ENCODE peak calls at places on chromosomes 2 and 18, in five cellular contexts. C, Z, J, F and D are unnamed samples.

GRCh38 chr2:207530160-207531023 is 630 bp downstream of the CREB1 start:
- DNase-seq in F (peak), C (peak), Z (peak), J (peak), D (peak)

GRCh38 chr2:181589779-181590178 is 67.1 kb downstream of the CERKL start:
- DNase-seq in F (no peak), Z (no peak), C (no peak), J (no peak), D (no peak)

GRCh38 chr2:203730076-203730729 is 23.8 kb downstream of the CD28 start:
- DNase-seq in Z (no peak), F (no peak), C (no peak), J (no peak), D (no peak)

GRCh38 chr2:240429872-240430491 is 5.5 kb upstream of the GPC1 start:
- DNase-seq in J (no peak), Z (peak), F (no peak), C (no peak), D (no peak)

GRCh38 chr2:26757873-26758789 is 6.0 kb upstream of the SLC35F6 start:
- DNase-seq in C (no peak), Z (peak), F (peak), J (no peak), D (no peak)

GRCh38 chr2:121699421-121700328 is 37.0 kb downstream of the NIFK start:
- DNase-seq in J (no peak), C (no peak), F (peak), Z (no peak), D (no peak)

GRCh38 chr18:10023853-10024638 is 110.2 kb downstream of the VAPA start:
- DNase-seq in F (peak), Z (no peak), J (no peak), C (no peak), D (no peak)

GRCh38 chr2:72713857-72714256 is 112.0 kb downstream of the EXOC6B start:
- DNase-seq in J (no peak), C (no peak), F (peak), Z (no peak), D (no peak)

GRCh38 chr2:38467768-38468463 is 90.8 kb upstream of the ATL2 start:
- DNase-seq in Z (no peak), F (peak), C (no peak), J (no peak), D (no peak)

GRCh38 chr2:110149330-110150220 is 34.0 kb upstream of the MALL start:
- DNase-seq in F (peak), C (no peak), J (no peak), Z (no peak), D (no peak)

GRCh38 chr18:27977009-27977408 is 199.9 kb downstream of the CDH2 start:
- DNase-seq in C (no peak), F (no peak), Z (no peak), J (no peak), D (no peak)

GRCh38 chr2:231706731-231707624 is 1.3 kb upstream of the PTMA start:
- DNase-seq in C (peak), F (peak), Z (peak), J (peak), D (peak)

GRCh38 chr2:42965196-42965595 is 172.8 kb upstream of the HAAO start:
- DNase-seq in J (no peak), C (no peak), F (no peak), Z (no peak), D (no peak)

GRCh38 chr2:61109291-61109690 is 43.6 kb downstream of the SANBR start:
- DNase-seq in C (no peak), J (no peak), Z (no peak), F (peak), D (no peak)

GRCh38 chr2:240021488-240022104 is 3.5 kb downstream of the NDUFA10 start:
- DNase-seq in F (peak), Z (peak), J (peak), C (peak), D (no peak)

GRCh38 chr2:234496835-234497591 is at the start of gene ARL4C:
- DNase-seq in C (peak), F (peak), Z (peak), J (peak), D (peak)

GRCh38 chr2:124309563-124310138 is 284.6 kb downstream of the CNTNAP5 start:
- DNase-seq in F (no peak), C (no peak), Z (no peak), J (no peak), D (no peak)

GRCh38 chr18:10378688-10379465 is 75.6 kb upstream of the APCDD1 start:
- DNase-seq in F (no peak), C (no peak), Z (no peak), J (no peak), D (no peak)

GRCh38 chr2:200703132-200703925 is 108.4 kb upstream of the BZW1 start:
- DNase-seq in F (peak), Z (no peak), C (peak), J (no peak), D (no peak)

GRCh38 chr2:39494784-39495251 is 57.7 kb upstream of the MAP4K3 start:
- DNase-seq in F (peak), Z (peak), C (no peak), J (no peak), D (no peak)

GRCh38 chr2:150586858-150587257 is 99.4 kb upstream of the RND3 start:
- DNase-seq in Z (no peak), F (peak), C (no peak), J (no peak), D (no peak)

GRCh38 chr2:84862006-84862405 is 18.9 kb downstream of the TRABD2A start:
- DNase-seq in Z (no peak), J (no peak), F (no peak), C (no peak), D (no peak)

GRCh38 chr2:3399829-3400228 is 20.3 kb downstream of the TRAPPC12 start:
- DNase-seq in Z (peak), F (no peak), C (no peak), J (peak), D (peak)

GRCh38 chr2:86037795-86038192 is 67.9 kb downstream of the POLR1A start:
- DNase-seq in F (no peak), J (no peak), Z (no peak), C (no peak), D (no peak)

GRCh38 chr2:97913846-97914245 is 81.9 kb downstream of the TMEM131 start:
- DNase-seq in J (no peak), C (no peak), F (no peak), Z (no peak), D (no peak)

GRCh38 chr18:41732371-41732770 is 222.7 kb upstream of the PIK3C3 start:
- DNase-seq in F (no peak), J (no peak), Z (no peak), C (no peak), D (no peak)

GRCh38 chr2:241635756-241636155 is 1.2 kb downstream of the THAP4 start:
- DNase-seq in Z (no peak), C (no peak), F (no peak), J (no peak), D (no peak)

GRCh38 chr18:49570836-49571235 is 9.0 kb downstream of the LIPG start:
- DNase-seq in J (no peak), C (no peak), Z (no peak), F (no peak), D (no peak)